ENCODE peak calls at places on chromosomes 11 and 22, in five cellular contexts. B is GM23248, W is HCT116, C is GM23338, D is PC-3. U is an unnamed sample.

GRCh38 chr22:38697055-38697980 is 3.4 kb downstream of the JOSD1 start:
- DNase-seq in B (peak), W (no peak), C (no peak), D (peak), U (peak)

GRCh38 chr11:29200776-29201574 is 815.9 kb downstream of the KCNA4 start:
- DNase-seq in B (no peak), W (no peak), C (no peak), D (peak), U (no peak)

GRCh38 chr11:67288452-67289225 is 464 bp upstream of the ANKRD13D start:
- DNase-seq in B (peak), W (peak), C (peak), D (peak), U (peak)

GRCh38 chr11:83819936-83820549 is 533.9 kb upstream of the CCDC90B start:
- DNase-seq in B (peak), W (peak), C (peak), D (peak), U (peak)

GRCh38 chr22:24928322-24928721 is 18.2 kb downstream of the LHFPL7 start:
- DNase-seq in B (no peak), W (no peak), C (no peak), D (no peak), U (no peak)

GRCh38 chr11:92057849-92058442 is 166.7 kb upstream of the FAT3 start:
- DNase-seq in B (no peak), W (no peak), C (no peak), D (no peak), U (no peak)

GRCh38 chr11:296976-297665 is 2.2 kb downstream of the IFITM5 start:
- DNase-seq in B (no peak), W (no peak), C (no peak), D (no peak), U (no peak)

GRCh38 chr11:6635082-6635932 is 16.1 kb upstream of the TPP1 start:
- DNase-seq in B (peak), W (no peak), C (no peak), D (no peak), U (no peak)

GRCh38 chr11:113151502-113151901 is 162.9 kb upstream of the TTC12 start:
- DNase-seq in B (no peak), W (no peak), C (no peak), D (no peak), U (no peak)

GRCh38 chr11:125371451-125371935 is 124.6 kb downstream of the FEZ1 start:
- DNase-seq in B (no peak), W (no peak), C (peak), D (no peak), U (peak)

GRCh38 chr11:68855205-68855978 is 13.7 kb upstream of the CPT1A start:
- DNase-seq in B (peak), W (no peak), C (peak), D (no peak), U (peak)

GRCh38 chr11:128021304-128022006 is 565.9 kb downstream of the ETS1 start:
- DNase-seq in B (peak), W (no peak), C (peak), D (no peak), U (peak)

GRCh38 chr11:114819028-114819427 is 140.7 kb downstream of the NXPE2 start:
- DNase-seq in B (peak), W (no peak), C (no peak), D (no peak), U (no peak)

GRCh38 chr11:12376259-12376971 is 956 bp upstream of the PARVA start:
- DNase-seq in B (peak), W (no peak), C (no peak), D (no peak), U (peak)

GRCh38 chr11:123973816-123974215 is 3.8 kb downstream of the OR10S1 start:
- DNase-seq in B (peak), W (peak), C (no peak), D (peak), U (no peak)

GRCh38 chr11:122696662-122697061 is 41.1 kb downstream of the UBASH3B start:
- DNase-seq in B (no peak), W (no peak), C (no peak), D (no peak), U (no peak)

GRCh38 chr11:12888525-12889158 is 120.5 kb upstream of the RASSF10 start:
- DNase-seq in B (peak), W (peak), C (peak), D (peak), U (peak)

GRCh38 chr11:64244107-64244506 is 2.6 kb downstream of the PPP1R14B start:
- DNase-seq in B (no peak), W (no peak), C (no peak), D (no peak), U (no peak)

GRCh38 chr11:1209371-1210057 is 13.4 kb upstream of the MUC5B start:
- DNase-seq in B (no peak), W (no peak), C (no peak), D (no peak), U (no peak)

GRCh38 chr11:9849384-9849783 is 185.5 kb downstream of the SWAP70 start:
- DNase-seq in B (no peak), W (no peak), C (no peak), D (no peak), U (no peak)

GRCh38 chr11:122803306-122803705 is 35.0 kb upstream of the CRTAM start:
- DNase-seq in B (peak), W (no peak), C (no peak), D (peak), U (no peak)

DNA sequence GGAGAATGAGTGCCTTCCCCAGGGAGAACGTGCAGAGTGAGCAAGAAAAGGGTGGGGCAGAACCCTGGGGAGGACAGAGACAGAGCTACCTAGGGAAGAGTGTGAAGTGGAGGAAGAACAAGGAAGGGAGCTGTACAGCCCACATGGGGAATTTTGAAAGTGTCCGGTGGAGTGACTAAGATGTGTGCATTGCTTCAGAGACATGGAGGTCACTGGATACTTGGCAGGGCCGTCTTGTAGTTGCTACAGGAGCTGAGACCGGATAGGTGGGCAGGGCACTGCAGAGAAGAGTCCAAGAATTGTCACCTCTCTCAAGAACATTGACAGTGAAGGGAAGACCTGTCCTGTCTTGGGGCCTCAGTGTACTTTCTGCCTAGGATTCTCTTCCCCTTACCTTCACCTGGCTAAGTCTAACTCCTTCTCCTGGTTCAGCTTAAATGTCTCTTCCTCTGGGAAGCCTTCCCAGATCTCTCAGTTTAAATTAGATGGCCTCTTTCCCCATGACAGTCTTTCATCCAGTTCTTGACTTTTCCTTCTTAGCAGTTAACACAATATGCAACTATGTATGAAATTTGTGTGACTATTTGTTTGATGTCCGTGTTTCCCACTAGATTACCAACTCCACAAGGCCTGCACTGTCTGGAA is 9.2 kb upstream of the P2RY6 start:
- DNase-seq in B (peak), W (no peak), C (no peak), D (peak), U (no peak)
- TF ChIP-seq EZH2phosphoT487 in B (no peak), W (no peak), C (no peak), D (no peak), U (no peak)

GRCh38 chr11:30471244-30471643 is 114.9 kb downstream of the MPPED2 start:
- DNase-seq in B (no peak), W (no peak), C (no peak), D (no peak), U (no peak)

GRCh38 chr11:30474151-30474954 is 111.8 kb downstream of the MPPED2 start:
- DNase-seq in B (no peak), W (no peak), C (peak), D (no peak), U (no peak)

GRCh38 chr11:30465192-30465591 is 121.0 kb downstream of the MPPED2 start:
- DNase-seq in B (no peak), W (no peak), C (no peak), D (no peak), U (no peak)

GRCh38 chr11:30465623-30466022 is 120.5 kb downstream of the MPPED2 start:
- DNase-seq in B (no peak), W (no peak), C (no peak), D (no peak), U (no peak)

GRCh38 chr11:30468881-30469280 is 117.3 kb downstream of the MPPED2 start:
- DNase-seq in B (no peak), W (no peak), C (no peak), D (no peak), U (no peak)
- H3K4me3 ChIP-seq in B (no peak), W (no peak), C (no peak), D (no peak), U (no peak)

GRCh38 chr22:32887293-32887692 is 85.8 kb downstream of the TIMP3 start:
- DNase-seq in B (no peak), W (no peak), C (no peak), D (no peak), U (no peak)
- TF ChIP-seq EZH2phosphoT487 in B (no peak), W (no peak), C (no peak), D (no peak), U (no peak)

DNA sequence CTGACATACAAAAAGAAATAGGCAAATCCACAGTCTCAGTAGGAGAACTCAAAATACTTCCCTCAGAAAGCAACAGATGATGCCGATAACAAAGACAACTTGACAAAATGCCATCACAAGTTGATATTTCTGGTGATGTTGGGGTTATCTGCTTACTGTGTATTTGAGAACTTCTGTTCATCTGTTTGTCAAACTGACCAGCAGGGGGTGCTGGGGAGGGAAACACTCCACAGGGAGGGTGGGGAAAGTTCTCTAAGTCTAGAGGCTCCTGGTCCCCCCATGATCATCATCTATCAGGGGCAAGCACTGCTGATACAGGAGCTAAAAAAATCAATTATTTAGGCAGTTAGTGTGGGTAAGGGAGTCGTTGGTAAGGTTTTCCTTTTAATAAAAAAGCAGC is 19.2 kb downstream of the GLYATL1 start:
- DNase-seq in B (peak), W (peak), C (peak), D (peak), U (peak)
- H3K4me3 ChIP-seq in B (no peak), W (no peak), C (no peak), D (no peak), U (no peak)